ENCODE peak calls at places on chromosomes 3 and 15, in four cellular contexts. P is GM23338, O is retinal pigment epithelial cell, V is DND-41. F is an unnamed sample.

GRCh38 chr3:58164199-58164879 is 46.4 kb downstream of the DNASE1L3 start:
- DNase-seq in O (no peak), P (no peak), V (no peak), F (no peak)

GRCh38 chr3:12868039-12869024 is 27.0 kb upstream of the RPL32 start:
- DNase-seq in P (peak), O (peak), V (peak), F (peak)

GRCh38 chr3:60301142-60301541 is 950.1 kb downstream of the FHIT start:
- DNase-seq in P (no peak), V (no peak), O (no peak), F (no peak)

GRCh38 chr3:164940737-164941136 is 137.6 kb downstream of the SI start:
- DNase-seq in V (no peak), P (no peak), O (peak), F (no peak)

GRCh38 chr3:14505001-14505802 is 34.9 kb downstream of the GRIP2 start:
- DNase-seq in V (no peak), O (no peak), P (no peak), F (no peak)

GRCh38 chr3:146881366-146881765 is 276.2 kb upstream of the PLSCR5 start:
- DNase-seq in V (no peak), P (no peak), O (no peak), F (no peak)

GRCh38 chr3:27666708-27667107 is 55.4 kb downstream of the EOMES start:
- DNase-seq in V (peak), P (peak), O (no peak), F (peak)

GRCh38 chr15:34436126-34436955 is 1.3 kb downstream of the GOLGA8A start:
- DNase-seq in P (peak), O (no peak), V (no peak), F (peak)

GRCh38 chr15:67862771-67863441 is 23.1 kb upstream of the RNU6-1 start:
- DNase-seq in O (no peak), P (no peak), V (no peak), F (no peak)

GRCh38 chr3:70806556-70806955 is 494.1 kb upstream of the MDFIC2 start:
- DNase-seq in P (no peak), V (no peak), O (no peak), F (no peak)

GRCh38 chr15:33860749-33861148 is 107.5 kb upstream of the CHRM5 start:
- DNase-seq in P (no peak), O (peak), V (no peak), F (no peak)

GRCh38 chr3:33115024-33115768 is 1.4 kb downstream of the CRTAP start:
- DNase-seq in V (no peak), P (peak), O (peak), F (no peak)

GRCh38 chr3:178706411-178706810 is 170.2 kb downstream of the KCNMB2 start:
- DNase-seq in V (no peak), O (no peak), P (no peak), F (no peak)

GRCh38 chr15:51776952-51777574 is 25.7 kb downstream of the TMOD2 start:
- DNase-seq in O (no peak), V (peak), P (peak), F (peak)

GRCh38 chr3:65706786-65707568 is 331.7 kb downstream of the MAGI1 start:
- DNase-seq in O (no peak), P (no peak), V (no peak), F (no peak)

GRCh38 chr3:49534581-49535495 is 19.4 kb upstream of the BSN start:
- DNase-seq in O (no peak), V (no peak), P (peak), F (no peak)

GRCh38 chr3:35867782-35868181 is 228.5 kb downstream of the ARPP21 start:
- DNase-seq in P (no peak), O (no peak), V (no peak), F (no peak)

GRCh38 chr3:167493240-167493639 is 19.4 kb upstream of the SERPINI2 start:
- DNase-seq in V (no peak), P (peak), O (no peak), F (peak)

GRCh38 chr3:179703816-179704215 is 51.0 kb downstream of the USP13 start:
- DNase-seq in P (no peak), V (no peak), O (no peak), F (no peak)

GRCh38 chr15:56805466-56806146 is 72.3 kb upstream of the ZNF280D start:
- DNase-seq in O (peak), V (no peak), P (no peak), F (no peak)

GRCh38 chr15:96701443-96701842 is 370.9 kb downstream of the NR2F2 start:
- DNase-seq in V (no peak), P (no peak), O (no peak), F (no peak)

GRCh38 chr15:78343431-78343830 is 3.3 kb downstream of the CRABP1 start:
- DNase-seq in P (no peak), V (no peak), O (no peak), F (no peak)

GRCh38 chr15:78339559-78339958 is 594 bp upstream of the CRABP1 start:
- DNase-seq in O (no peak), P (peak), V (no peak), F (no peak)

GRCh38 chr15:78341057-78341763 is 1.1 kb downstream of the CRABP1 start:
- DNase-seq in O (no peak), V (no peak), P (peak), F (no peak)

GRCh38 chr15:78338756-78339155 is 1.4 kb upstream of the CRABP1 start:
- DNase-seq in P (no peak), V (no peak), O (no peak), F (no peak)

GRCh38 chr15:78340243-78341056 is at the start of gene CRABP1:
- DNase-seq in V (no peak), P (peak), O (no peak), F (no peak)
- H3K4me3 ChIP-seq in V (no peak), P (peak), O (peak), F (no peak)

GRCh38 chr15:85541744-85542143 is 161.3 kb downstream of the AKAP13 start:
- DNase-seq in O (no peak), V (no peak), P (no peak), F (no peak)
- H3K4me3 ChIP-seq in O (no peak), V (no peak), P (no peak), F (no peak)

GRCh38 chr15:65369148-65369547 is 8.7 kb downstream of the IGDCC3 start:
- DNase-seq in P (no peak), V (no peak), O (no peak), F (no peak)
- H3K4me3 ChIP-seq in P (peak), V (no peak), O (no peak), F (no peak)

GRCh38 chr3:61416618-61417017 is 144.8 kb upstream of the PTPRG start:
- DNase-seq in P (no peak), O (no peak), V (no peak), F (no peak)
- H3K4me3 ChIP-seq in P (no peak), O (no peak), V (no peak), F (no peak)

GRCh38 chr3:197292083-197293042 is 6.0 kb downstream of the DLG1 start:
- DNase-seq in V (no peak), P (no peak), O (no peak), F (no peak)
- H3K4me3 ChIP-seq in V (no peak), P (no peak), O (peak), F (no peak)

GRCh38 chr3:73493543-73494314 is 131.0 kb downstream of the PDZRN3 start:
- DNase-seq in P (no peak), V (no peak), O (peak), F (no peak)
- H3K4me3 ChIP-seq in P (no peak), V (no peak), O (no peak), F (no peak)

GRCh38 chr3:149653564-149653963 is 4.3 kb downstream of the WWTR1 start:
- DNase-seq in V (no peak), O (no peak), P (no peak), F (no peak)
- H3K4me3 ChIP-seq in V (no peak), O (peak), P (no peak), F (no peak)

DNA sequence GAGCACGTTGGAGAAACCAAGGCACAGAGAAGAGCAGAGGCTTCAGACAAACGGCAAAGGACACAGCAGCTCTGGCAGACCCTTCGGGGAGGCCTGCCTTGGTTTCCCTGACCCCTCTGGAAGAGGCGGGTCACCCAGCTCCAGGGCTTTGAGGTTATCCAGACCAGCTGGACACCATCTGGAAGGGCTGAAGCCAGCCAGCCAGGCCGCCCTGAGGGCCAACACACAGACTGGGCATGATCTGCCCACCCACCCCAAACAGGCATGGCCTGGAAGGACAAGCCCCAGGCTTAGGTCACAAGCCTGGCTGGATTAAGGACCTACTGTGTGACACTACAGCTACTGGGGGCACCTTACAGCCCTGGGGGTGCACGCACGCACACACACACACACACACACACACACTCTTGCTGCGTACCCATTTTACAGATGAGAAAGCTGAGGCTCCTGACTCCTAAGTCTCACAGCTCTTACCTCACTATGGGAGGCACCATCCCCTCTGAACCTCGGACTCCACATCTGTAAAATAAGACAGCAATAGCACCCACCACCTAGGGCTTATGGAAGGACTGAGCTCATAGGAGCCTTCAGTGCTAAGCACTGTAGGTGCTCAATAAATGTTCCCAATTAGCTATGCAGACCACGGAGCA is 10.8 kb downstream of the PLXND1 start:
- DNase-seq in V (no peak), P (no peak), O (no peak), F (no peak)
- H3K4me3 ChIP-seq in V (no peak), P (no peak), O (no peak), F (no peak)